ENCODE peak calls at places on chromosome 2, in seven cellular contexts. M is SK-N-SH, X is HCT116, E is HepG2, Y is H1, O is GM12878, F is K562. U is an unnamed sample.

GRCh38 chr2:159650574-159650973 is 34.2 kb upstream of the BAZ2B start:
- DNase-seq in M (no peak), X (no peak), E (no peak), Y (no peak), O (no peak), F (no peak), U (no peak)

GRCh38 chr2:236642584-236643291 is 73.1 kb downstream of the ACKR3 start:
- DNase-seq in M (no peak), X (no peak), E (peak), Y (peak), O (no peak), F (no peak), U (no peak)

GRCh38 chr2:48551548-48551947 is 21.6 kb downstream of the STON1 start:
- DNase-seq in M (no peak), X (no peak), E (no peak), Y (no peak), O (no peak), F (no peak), U (no peak)

GRCh38 chr2:98649135-98649991 is 41.0 kb downstream of the UNC50 start:
- DNase-seq in M (peak), X (peak), E (peak), Y (peak), O (peak), F (peak), U (peak)

GRCh38 chr2:204491528-204491927 is 53.7 kb upstream of the PARD3B start:
- DNase-seq in M (no peak), X (no peak), E (no peak), Y (no peak), O (no peak), F (no peak), U (no peak)

GRCh38 chr2:84249140-84249539 is 209.9 kb downstream of the SUCLG1 start:
- DNase-seq in M (no peak), X (no peak), E (no peak), Y (no peak), O (no peak), F (no peak), U (no peak)

GRCh38 chr2:38666578-38666926 is 638 bp downstream of the GALM start:
- DNase-seq in M (no peak), X (no peak), E (peak), Y (no peak), O (no peak), F (peak), U (peak)

GRCh38 chr2:55934337-55934736 is 10.8 kb upstream of the EFEMP1 start:
- DNase-seq in M (no peak), X (no peak), E (no peak), Y (no peak), O (no peak), F (no peak), U (no peak)

DNA sequence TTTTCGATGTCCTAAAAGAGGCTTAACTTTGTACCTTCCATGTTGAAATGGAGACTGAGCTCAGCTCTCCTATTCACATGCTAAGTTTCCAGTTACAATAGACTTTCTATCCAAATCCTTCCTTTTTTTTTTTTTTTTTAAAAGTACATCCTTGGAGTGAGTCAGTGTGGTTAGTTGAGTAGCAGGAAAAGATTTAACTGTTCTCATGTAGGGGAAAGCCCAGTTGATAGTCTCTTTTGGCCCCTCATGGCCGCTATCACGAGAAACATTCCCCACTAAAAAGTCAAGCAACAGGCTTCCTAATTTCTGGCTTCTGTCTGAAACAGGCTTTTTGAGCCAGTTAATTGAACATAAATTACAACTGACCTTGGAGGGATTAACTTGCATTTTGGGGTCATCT is 161.3 kb downstream of the MEIS1 start:
- DNase-seq in M (no peak), X (no peak), E (no peak), Y (no peak), O (no peak), F (no peak), U (no peak)
- TF ChIP-seq JUND in M (no peak), X (no peak), E (no peak), Y (no peak), O (no peak), F (no peak), U (no peak)

GRCh38 chr2:8671802-8672201 is 10.1 kb upstream of the ID2 start:
- DNase-seq in M (no peak), X (no peak), E (no peak), Y (no peak), O (no peak), F (no peak), U (no peak)

GRCh38 chr2:8671176-8671575 is 10.7 kb upstream of the ID2 start:
- DNase-seq in M (no peak), X (no peak), E (no peak), Y (no peak), O (no peak), F (no peak), U (no peak)

GRCh38 chr2:8670580-8670979 is 11.3 kb upstream of the ID2 start:
- DNase-seq in M (no peak), X (no peak), E (no peak), Y (no peak), O (no peak), F (no peak), U (no peak)

GRCh38 chr2:8667896-8668512 is 13.9 kb upstream of the ID2 start:
- DNase-seq in M (no peak), X (no peak), E (no peak), Y (no peak), O (no peak), F (no peak), U (no peak)

GRCh38 chr2:8669157-8669852 is 12.6 kb upstream of the ID2 start:
- DNase-seq in M (no peak), X (no peak), E (no peak), Y (no peak), O (no peak), F (no peak), U (no peak)
- TF ChIP-seq JUND in M (no peak), X (no peak), E (no peak), Y (no peak), O (no peak), F (no peak), U (no peak)

GRCh38 chr2:20539133-20539719 is 92.4 kb downstream of the RHOB start:
- DNase-seq in M (no peak), X (no peak), E (peak), Y (no peak), O (no peak), F (no peak), U (no peak)
- TF ChIP-seq JUND in M (no peak), X (no peak), E (peak), Y (no peak), O (no peak), F (no peak), U (no peak)

DNA sequence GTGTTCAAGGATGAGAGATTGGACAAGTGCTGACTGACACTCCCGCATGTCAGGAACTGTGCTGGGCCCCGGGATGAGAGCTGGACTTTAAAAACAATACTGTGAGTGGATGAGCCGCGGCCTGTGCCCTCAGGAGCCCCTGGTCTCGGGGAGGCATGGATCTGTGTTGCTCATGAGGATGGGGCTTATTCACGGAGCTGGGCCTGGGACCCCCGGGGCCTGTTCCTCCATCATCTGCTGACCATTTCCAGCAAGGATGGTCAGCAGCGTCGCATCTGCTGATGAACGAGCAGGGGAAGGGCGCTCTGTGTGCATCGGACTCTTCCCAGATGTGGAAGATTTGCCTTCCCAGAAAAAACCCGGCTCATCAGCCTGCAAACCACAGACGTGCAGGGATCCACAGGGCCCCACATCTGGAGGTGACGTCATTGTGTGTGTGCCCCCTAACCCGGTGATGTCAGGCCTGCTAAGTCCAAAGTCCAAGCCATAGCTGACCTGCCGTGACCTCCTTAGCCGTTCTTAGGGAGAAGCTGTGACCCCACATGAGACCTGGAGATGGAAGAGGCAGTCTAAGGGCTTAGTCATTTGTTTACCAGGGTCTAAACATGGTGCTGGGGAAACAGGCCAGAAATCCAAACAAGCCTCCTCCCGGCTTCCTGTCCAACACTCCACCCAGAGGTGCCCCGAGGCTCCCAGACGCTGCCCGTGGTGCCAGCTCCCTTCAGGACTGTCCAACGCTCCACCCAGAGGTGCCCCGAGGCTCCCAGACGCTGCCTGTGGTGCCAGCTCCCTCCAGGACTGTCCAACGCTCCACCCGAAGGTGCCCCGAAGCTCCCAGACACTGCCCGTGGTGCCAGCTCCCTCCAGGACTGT is 143.9 kb downstream of the PXDN start:
- DNase-seq in M (no peak), X (no peak), E (no peak), Y (no peak), O (no peak), F (no peak), U (peak)
- TF ChIP-seq JUND in M (no peak), X (no peak), E (peak), Y (no peak), O (no peak), F (no peak), U (no peak)

DNA sequence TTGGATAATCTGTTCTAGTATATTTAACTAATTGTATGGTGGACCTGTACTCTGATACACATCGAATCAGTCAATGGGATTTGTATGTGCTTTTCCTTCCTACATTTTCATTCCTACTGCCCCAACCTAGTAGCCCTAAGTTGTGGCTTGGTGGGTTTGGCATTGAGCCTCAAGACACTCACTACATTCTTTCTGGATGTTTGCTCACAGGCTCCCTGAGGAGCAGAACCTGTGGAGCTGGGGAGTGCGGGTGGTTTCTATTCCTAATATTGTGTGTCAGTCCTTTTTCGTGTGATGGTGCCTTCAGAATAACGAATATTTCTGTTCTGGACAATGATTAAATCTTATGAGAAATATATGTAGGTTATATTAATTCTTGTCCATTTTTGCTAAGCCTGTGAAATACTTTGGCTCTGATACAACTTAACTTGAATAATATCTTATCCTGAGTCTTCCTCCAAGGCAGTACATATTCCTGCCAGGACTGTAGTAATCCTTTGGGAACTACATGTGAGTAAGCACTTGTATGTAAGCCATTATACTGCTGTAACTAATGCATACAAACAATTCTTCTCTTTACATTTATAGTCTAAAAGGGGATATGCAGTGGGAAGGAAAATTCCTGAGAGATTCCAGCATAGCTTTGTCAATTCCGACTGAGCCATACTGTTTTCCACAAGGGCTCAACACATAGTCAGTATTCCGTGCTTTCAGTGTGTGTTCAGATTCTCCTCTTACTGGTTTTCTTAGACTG is 150.6 kb downstream of the AGPS start:
- DNase-seq in M (no peak), X (no peak), E (no peak), Y (no peak), O (no peak), F (no peak), U (no peak)
- TF ChIP-seq JUND in M (no peak), X (no peak), E (no peak), Y (no peak), O (no peak), F (no peak), U (no peak)

DNA sequence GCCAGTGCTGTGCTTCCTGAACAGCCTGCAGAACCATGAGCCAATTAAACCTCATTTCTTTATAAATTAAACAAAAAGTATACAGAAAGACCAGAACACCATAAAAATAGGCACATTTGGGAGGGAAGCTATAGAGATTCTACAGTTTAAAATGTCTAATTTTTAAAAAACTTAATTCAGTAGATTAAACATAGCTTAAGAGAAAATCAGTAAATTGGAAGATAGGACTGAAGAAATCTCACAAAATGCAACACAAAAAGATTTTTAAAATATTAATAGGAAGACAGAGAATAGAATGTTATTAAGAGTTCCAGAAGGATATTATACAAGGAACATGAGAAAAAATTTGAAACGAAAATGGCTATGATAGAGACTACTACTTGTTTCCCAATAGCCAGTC is 90.5 kb upstream of the SPTBN1 start:
- DNase-seq in M (no peak), X (no peak), E (no peak), Y (no peak), O (no peak), F (no peak), U (no peak)
- TF ChIP-seq JUND in M (no peak), X (no peak), E (no peak), Y (no peak), O (no peak), F (no peak), U (no peak)

DNA sequence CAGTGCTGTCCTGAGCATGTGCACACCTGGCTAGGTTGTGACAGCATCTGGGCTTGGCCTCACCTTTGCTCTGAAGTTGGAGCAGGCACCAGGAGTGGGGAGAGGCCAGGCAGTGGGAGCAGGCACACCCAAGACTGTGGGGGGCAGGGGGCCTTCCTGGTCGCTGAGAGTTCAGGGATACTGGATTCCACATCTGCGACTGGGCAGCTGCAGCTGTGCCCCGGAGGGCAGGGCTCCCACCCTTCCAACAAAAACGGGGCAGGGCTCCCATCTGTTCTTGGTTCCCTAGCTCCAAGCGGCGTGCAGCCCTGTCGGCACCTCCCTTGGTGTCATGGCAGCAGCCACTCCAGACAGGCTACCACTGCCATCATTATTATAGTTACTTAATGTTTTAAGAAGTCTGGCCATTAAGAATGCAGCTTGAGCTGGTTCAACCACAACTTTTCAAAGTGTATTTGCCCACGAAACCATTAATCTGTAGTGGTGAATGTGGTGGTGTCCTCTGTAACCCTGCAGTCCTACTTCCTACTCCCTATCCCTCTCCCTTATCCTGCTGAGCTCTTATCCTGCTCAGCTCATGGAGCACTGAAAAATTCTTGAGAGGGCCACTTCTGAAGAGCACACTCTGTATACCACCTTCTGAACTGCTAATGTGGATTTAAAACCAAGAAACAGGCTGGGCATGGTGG is 48.0 kb upstream of the RAB1A start:
- DNase-seq in M (no peak), X (no peak), E (no peak), Y (no peak), O (no peak), F (no peak), U (no peak)
- TF ChIP-seq JUND in M (no peak), X (no peak), E (no peak), Y (no peak), O (no peak), F (no peak), U (no peak)

GRCh38 chr2:16622399-16622968 is 43.1 kb downstream of the CYRIA start:
- DNase-seq in M (no peak), X (no peak), E (no peak), Y (no peak), O (no peak), F (no peak), U (no peak)
- TF ChIP-seq JUND in M (no peak), X (no peak), E (no peak), Y (no peak), O (no peak), F (no peak), U (no peak)

DNA sequence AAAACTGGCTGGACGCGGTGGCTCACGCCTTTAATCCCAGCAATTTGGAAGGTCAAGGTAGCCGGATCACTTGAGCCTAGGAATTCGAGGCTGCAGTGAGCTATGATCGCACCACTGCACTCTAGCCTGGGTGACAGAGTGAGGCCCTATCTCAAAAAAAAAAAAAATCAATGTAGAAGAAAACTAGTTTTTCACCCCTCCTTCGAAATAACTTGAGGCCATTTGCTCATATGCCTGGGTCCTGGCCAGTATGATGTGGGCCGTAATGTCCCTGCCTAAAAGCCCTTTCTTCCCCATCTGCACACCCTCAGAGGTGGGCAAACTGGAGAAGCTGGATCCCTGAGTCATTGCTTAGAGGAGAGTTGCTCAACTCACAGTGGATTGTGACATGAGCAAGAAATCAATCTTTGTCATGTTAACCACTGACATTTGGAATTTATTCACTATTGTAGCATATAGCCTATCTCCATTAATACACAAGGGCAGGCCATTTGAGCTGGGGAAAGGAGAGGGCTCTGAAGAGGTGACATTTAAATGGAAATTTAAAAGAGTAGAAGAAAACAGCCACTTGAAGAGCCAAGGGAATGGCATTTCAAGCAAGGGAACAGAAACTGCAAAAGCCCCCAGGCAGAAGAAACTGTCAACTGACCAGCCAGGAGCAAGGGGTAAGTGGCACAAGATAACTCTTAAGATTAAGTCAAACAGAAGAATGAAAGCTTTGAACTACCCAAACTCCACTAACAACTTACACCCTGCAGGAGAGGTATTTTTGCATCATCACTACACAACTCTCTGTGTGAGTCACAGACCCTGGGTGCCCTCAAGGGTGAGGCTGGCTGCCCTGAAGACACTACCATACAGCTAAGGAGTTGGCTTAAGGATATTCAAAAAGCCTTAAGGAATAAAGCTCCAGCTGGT is 7.6 kb upstream of the METTL21A start:
- DNase-seq in M (no peak), X (no peak), E (peak), Y (no peak), O (no peak), F (peak), U (no peak)
- TF ChIP-seq JUND in M (no peak), X (peak), E (peak), Y (no peak), O (no peak), F (peak), U (no peak)